ENCODE peak calls at places on chromosomes 11 and 22, in nine cellular contexts. O, H, K, Y, D, Z, R, X and L are unnamed samples.

GRCh38 chr22:29306830-29307657 is 594 bp downstream of the GAS2L1 start:
- DNase-seq in O (peak), H (peak), K (peak), Y (peak), D (peak), Z (no peak), R (peak), X (peak), L (peak)

GRCh38 chr22:43346521-43346929 is 3.4 kb upstream of the SCUBE1 start:
- DNase-seq in O (no peak), H (peak), K (no peak), Y (peak), D (peak), Z (peak), R (peak), X (peak), L (peak)

GRCh38 chr11:111069076-111069475 is 176.4 kb upstream of the POU2AF2 start:
- DNase-seq in O (no peak), H (no peak), K (peak), Y (no peak), D (no peak), Z (peak), R (no peak), X (no peak), L (no peak)

GRCh38 chr22:50027639-50028537 is 15.3 kb upstream of the IL17REL start:
- DNase-seq in O (no peak), H (no peak), K (peak), Y (peak), D (peak), Z (no peak), R (no peak), X (no peak), L (peak)

GRCh38 chr11:65309006-65309405 is 5.7 kb upstream of the CDC42EP2 start:
- DNase-seq in O (no peak), H (no peak), K (no peak), Y (no peak), D (no peak), Z (no peak), R (no peak), X (no peak), L (no peak)

GRCh38 chr22:23094695-23095466 is 24.6 kb downstream of the GNAZ start:
- DNase-seq in O (no peak), H (no peak), K (no peak), Y (no peak), D (no peak), Z (no peak), R (no peak), X (no peak), L (no peak)

GRCh38 chr11:61961570-61962212 is 5.7 kb downstream of the FTH1 start:
- DNase-seq in O (peak), H (no peak), K (no peak), Y (peak), D (peak), Z (no peak), R (no peak), X (peak), L (peak)

GRCh38 chr22:26367402-26368245 is 61.4 kb upstream of the ASPHD2 start:
- DNase-seq in O (no peak), H (peak), K (peak), Y (peak), D (peak), Z (peak), R (peak), X (peak), L (no peak)

GRCh38 chr11:69638941-69639681 is 1.8 kb upstream of the CCND1 start:
- DNase-seq in O (peak), H (no peak), K (peak), Y (peak), D (peak), Z (peak), R (peak), X (peak), L (peak)

GRCh38 chr11:65574963-65575567 is 788 bp upstream of the EHBP1L1 start:
- DNase-seq in O (peak), H (no peak), K (no peak), Y (peak), D (peak), Z (no peak), R (peak), X (peak), L (peak)

GRCh38 chr22:25965331-25965730 is 203.9 kb upstream of the SEZ6L start:
- DNase-seq in O (no peak), H (no peak), K (no peak), Y (no peak), D (no peak), Z (no peak), R (no peak), X (no peak), L (no peak)

GRCh38 chr11:100719362-100719761 is 32.3 kb downstream of the ARHGAP42 start:
- DNase-seq in O (no peak), H (no peak), K (peak), Y (no peak), D (no peak), Z (no peak), R (no peak), X (peak), L (no peak)

GRCh38 chr11:61883947-61884346 is 7.4 kb downstream of the FADS3 start:
- DNase-seq in O (no peak), H (no peak), K (no peak), Y (no peak), D (no peak), Z (no peak), R (no peak), X (no peak), L (no peak)

GRCh38 chr11:88448131-88448530 is 110.6 kb upstream of the CTSC start:
- DNase-seq in O (no peak), H (no peak), K (no peak), Y (no peak), D (no peak), Z (no peak), R (no peak), X (no peak), L (no peak)

GRCh38 chr11:68212421-68213134 is 518 bp downstream of the KMT5B start:
- DNase-seq in O (peak), H (peak), K (peak), Y (peak), D (peak), Z (peak), R (peak), X (peak), L (peak)
- TF ChIP-seq POLR2A in O (peak), H (no peak), K (no peak), Y (no peak), D (peak), Z (no peak), R (peak), X (peak), L (no peak)

GRCh38 chr11:67508486-67509121 is 642 bp upstream of the CDK2AP2 start:
- DNase-seq in O (peak), H (peak), K (peak), Y (peak), D (peak), Z (peak), R (peak), X (peak), L (peak)
- TF ChIP-seq POLR2A in O (no peak), H (no peak), K (peak), Y (peak), D (peak), Z (peak), R (peak), X (peak), L (peak)

DNA sequence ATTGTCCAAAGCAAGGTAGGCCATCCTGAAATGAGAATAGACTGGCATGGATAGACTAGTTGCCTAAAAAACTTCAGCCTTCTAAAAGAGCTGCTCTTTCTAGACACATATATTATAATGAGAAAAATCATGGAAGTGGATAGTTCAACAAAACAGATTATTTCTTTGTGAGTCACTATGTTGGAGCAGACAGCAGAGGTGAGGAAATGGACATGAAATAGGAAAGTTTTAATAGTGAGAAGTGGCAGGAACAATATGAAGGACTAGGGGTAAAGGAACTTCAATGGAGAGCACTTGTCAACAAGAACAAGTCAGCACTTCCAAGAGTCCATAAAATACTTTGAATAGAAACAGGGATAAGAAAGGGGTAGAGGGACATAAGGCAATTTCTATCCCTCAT is 101.9 kb upstream of the ANO3 start:
- DNase-seq in O (no peak), H (no peak), K (peak), Y (no peak), D (no peak), Z (no peak), R (no peak), X (no peak), L (no peak)
- TF ChIP-seq POLR2A in O (no peak), H (no peak), K (no peak), Y (no peak), D (no peak), Z (no peak), R (no peak), X (no peak), L (no peak)

DNA sequence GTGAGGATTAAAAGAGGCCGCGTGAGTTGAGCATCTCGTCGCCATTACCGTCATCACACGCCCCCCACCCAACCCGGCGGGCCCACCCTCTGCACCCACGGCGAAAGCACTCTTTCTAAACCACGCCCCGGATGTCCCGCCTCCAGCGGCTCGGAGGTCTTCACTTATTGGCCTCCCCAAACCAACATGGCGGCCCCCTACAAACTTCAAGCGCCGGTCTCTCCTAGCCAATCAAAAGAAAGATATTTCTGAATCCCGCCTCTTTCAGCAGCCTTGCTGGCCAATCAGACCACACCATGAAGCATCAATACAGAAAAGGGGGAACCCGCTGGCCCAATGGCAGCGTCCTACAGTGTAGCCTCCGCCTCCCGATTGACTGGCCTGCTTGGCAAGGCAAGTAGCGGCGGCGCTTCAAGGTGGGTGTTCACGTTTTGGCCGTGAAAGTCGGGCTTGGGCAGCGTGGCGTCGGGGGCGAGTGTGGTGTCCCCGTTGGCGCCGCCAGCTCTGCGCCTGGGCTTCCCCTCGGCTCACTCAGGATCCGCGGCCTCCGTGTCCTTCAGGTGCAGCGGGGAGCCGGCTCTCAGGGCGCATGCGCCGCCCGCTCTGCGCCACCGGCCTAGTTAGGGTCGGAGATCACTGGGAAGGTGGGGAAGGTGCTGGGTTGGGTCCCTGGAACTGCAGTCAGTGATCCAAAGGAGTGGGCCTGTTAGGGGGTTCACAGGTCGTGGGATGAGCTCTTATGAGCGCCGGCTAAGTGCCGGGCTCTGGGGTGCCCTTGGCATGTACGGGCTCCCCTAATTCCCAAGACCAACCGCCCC is at the start of gene NDUFS8:
- DNase-seq in O (peak), H (peak), K (peak), Y (peak), D (peak), Z (peak), R (peak), X (peak), L (peak)
- TF ChIP-seq POLR2A in O (peak), H (peak), K (no peak), Y (peak), D (peak), Z (peak), R (peak), X (peak), L (no peak)

GRCh38 chr11:123245567-123245966 is 50.5 kb upstream of the CLMP start:
- DNase-seq in O (no peak), H (no peak), K (no peak), Y (no peak), D (no peak), Z (no peak), R (no peak), X (no peak), L (no peak)
- TF ChIP-seq POLR2A in O (no peak), H (no peak), K (no peak), Y (no peak), D (no peak), Z (no peak), R (no peak), X (no peak), L (no peak)

GRCh38 chr11:117143871-117144476 is at the start of gene PAFAH1B2:
- DNase-seq in O (peak), H (peak), K (peak), Y (peak), D (peak), Z (peak), R (peak), X (peak), L (peak)
- TF ChIP-seq POLR2A in O (peak), H (peak), K (peak), Y (peak), D (peak), Z (peak), R (peak), X (peak), L (peak)

GRCh38 chr22:39098026-39098425 is 982 bp downstream of the APOBEC3H start:
- DNase-seq in O (no peak), H (no peak), K (no peak), Y (no peak), D (no peak), Z (no peak), R (no peak), X (no peak), L (no peak)
- TF ChIP-seq POLR2A in O (no peak), H (no peak), K (no peak), Y (no peak), D (no peak), Z (no peak), R (no peak), X (no peak), L (no peak)